ENCODE peak calls at places on chromosome 22, in seven cellular contexts. P is OCI-LY7, O is GM23338, D is HCT116, T is PC-3, S is SK-N-SH, A is MM.1S. E is an unnamed sample. For H3K4me1, the result is how much of the 10 kb centered on the place peaks cover.

GRCh38 chr22:46009730-46010129 is 32.8 kb upstream of the WNT7B start:
- DNase-seq in P (no peak), O (no peak), D (no peak), T (no peak), S (no peak), A (peak), E (no peak)

GRCh38 chr22:46726986-46727317 is 11.1 kb downstream of the CERK start:
- DNase-seq in P (no peak), O (no peak), D (no peak), T (no peak), S (no peak), A (no peak), E (no peak)

GRCh38 chr22:30275625-30276024 is 9.0 kb upstream of the OSM start:
- DNase-seq in P (peak), O (no peak), D (no peak), T (no peak), S (no peak), A (no peak), E (no peak)

GRCh38 chr22:46746620-46747019 is 8.6 kb upstream of the CERK start:
- DNase-seq in P (no peak), O (no peak), D (no peak), T (no peak), S (no peak), A (no peak), E (no peak)

GRCh38 chr22:29071261-29072045 is 1.4 kb upstream of the KREMEN1 start:
- DNase-seq in P (no peak), O (peak), D (no peak), T (peak), S (no peak), A (peak), E (peak)

GRCh38 chr22:30829901-30830550 is 135.4 kb downstream of the OSBP2 start:
- DNase-seq in P (no peak), O (no peak), D (peak), T (peak), S (no peak), A (no peak), E (no peak)

GRCh38 chr22:33472462-33473344 is 414.5 kb upstream of the SYN3 start:
- DNase-seq in P (no peak), O (no peak), D (no peak), T (no peak), S (no peak), A (peak), E (no peak)

GRCh38 chr22:40855960-40856512 is 403 bp downstream of the ST13 start:
- DNase-seq in P (peak), O (peak), D (no peak), T (no peak), S (peak), A (peak), E (peak)

GRCh38 chr22:22738959-22739585 is 94.7 kb downstream of the GGTLC2 start:
- DNase-seq in P (no peak), O (no peak), D (no peak), T (no peak), S (no peak), A (no peak), E (no peak)

GRCh38 chr22:31036671-31037550 is 44.2 kb upstream of the SMTN start:
- DNase-seq in P (no peak), O (no peak), D (no peak), T (peak), S (no peak), A (no peak), E (no peak)

GRCh38 chr22:22902247-22902962 is 14.8 kb downstream of the IGLL5 start:
- DNase-seq in P (no peak), O (no peak), D (no peak), T (no peak), S (no peak), A (no peak), E (no peak)

GRCh38 chr22:42077486-42078125 is 1.9 kb upstream of the SMDT1 start:
- DNase-seq in P (no peak), O (no peak), D (no peak), T (no peak), S (no peak), A (no peak), E (no peak)
- H3K4me1 ChIP-seq in P (under half), O (under half), D (under half), T (under half), S (under half), A (under half), E (under half)

DNA sequence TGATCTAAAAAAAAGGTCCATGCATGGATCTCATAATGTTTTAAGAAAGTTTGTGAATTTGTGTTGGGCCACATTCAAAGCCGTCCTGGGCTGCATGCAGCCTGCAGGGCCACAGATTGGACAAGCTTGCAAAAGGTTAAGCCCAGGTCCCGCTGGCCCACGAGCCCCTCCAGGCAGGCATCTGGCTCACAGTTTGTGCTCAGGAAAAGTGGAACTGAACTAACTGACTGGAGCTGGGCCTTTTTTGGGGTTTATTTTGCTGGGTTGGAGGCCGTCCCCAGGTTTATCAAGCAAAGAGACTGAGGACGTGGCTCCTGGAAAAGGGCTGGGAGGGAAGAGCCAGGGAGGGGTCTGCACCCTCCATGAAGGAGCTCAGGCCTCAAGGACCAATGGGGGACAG is 32.1 kb upstream of the BAIAP2L2 start:
- DNase-seq in P (no peak), O (no peak), D (no peak), T (no peak), S (no peak), A (no peak), E (no peak)
- TF ChIP-seq EZH2phosphoT487 in P (no peak), O (no peak), D (no peak), T (no peak), S (no peak), A (no peak), E (no peak)

DNA sequence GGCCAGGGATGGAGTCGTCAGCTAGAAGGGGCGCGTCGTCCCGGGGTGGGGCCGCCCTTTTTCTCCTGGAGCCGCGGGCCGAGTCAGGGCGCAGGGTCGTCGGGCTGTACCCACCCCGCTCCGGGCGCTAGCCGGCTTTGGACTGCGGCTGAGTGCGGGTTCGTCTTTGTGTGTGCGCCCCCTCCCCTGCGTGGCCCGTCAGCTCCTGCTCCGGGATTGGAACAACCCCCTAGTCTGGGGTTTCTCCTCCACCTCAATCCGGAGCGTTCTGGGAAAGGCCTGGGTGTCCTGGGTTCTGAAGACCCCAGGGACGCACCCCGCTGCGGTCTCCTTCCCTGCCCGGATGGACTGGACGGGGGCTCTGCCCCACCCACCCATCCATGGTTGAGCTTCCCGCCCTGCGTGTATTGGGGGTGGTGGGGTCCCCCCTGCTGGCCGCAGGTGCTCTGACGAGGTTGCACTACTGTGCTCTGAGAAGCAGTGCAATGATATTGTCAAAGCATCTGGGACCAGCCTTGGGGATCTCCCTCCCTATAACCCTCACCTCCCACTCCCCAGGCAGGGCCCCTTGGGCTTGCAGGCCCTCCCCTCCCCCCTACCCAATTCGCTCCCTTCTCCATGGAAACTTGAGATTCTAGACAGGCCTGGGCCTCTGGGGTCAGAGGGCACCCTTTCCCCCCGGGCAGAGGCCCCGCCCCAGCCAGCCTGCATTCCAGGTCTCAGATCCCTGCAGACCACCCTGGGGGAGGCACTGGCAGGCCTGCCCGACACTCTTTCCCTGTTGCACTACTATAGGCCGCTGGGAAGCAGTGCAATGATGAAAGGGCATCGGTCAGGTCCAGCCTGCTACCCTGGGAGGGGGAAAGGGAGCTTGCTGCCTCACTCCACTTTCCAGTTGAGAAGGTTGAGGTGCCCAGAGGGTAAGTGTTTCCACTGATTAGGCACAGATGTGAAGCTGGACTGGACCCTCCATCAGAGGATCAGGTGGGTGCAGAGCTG is 10.7 kb downstream of the SDF2L1 start:
- DNase-seq in P (peak), O (peak), D (no peak), T (no peak), S (no peak), A (no peak), E (peak)
- H3K4me1 ChIP-seq in P (under half), O (under half), D (under half), T (under half), S (under half), A (under half), E (under half)

GRCh38 chr22:24146190-24146616 is 35.1 kb upstream of the SUSD2 start:
- DNase-seq in P (peak), O (peak), D (no peak), T (peak), S (peak), A (peak), E (peak)

GRCh38 chr22:24146791-24147353 is 34.4 kb upstream of the SUSD2 start:
- DNase-seq in P (no peak), O (peak), D (no peak), T (no peak), S (peak), A (peak), E (peak)

GRCh38 chr22:24144471-24145115 is 36.7 kb upstream of the SUSD2 start:
- DNase-seq in P (no peak), O (no peak), D (no peak), T (no peak), S (no peak), A (no peak), E (no peak)

GRCh38 chr22:24144056-24144455 is 37.2 kb upstream of the SUSD2 start:
- DNase-seq in P (no peak), O (no peak), D (no peak), T (no peak), S (no peak), A (no peak), E (no peak)

GRCh38 chr22:24145446-24146189 is 35.7 kb upstream of the SUSD2 start:
- DNase-seq in P (no peak), O (no peak), D (no peak), T (no peak), S (no peak), A (no peak), E (no peak)
- TF ChIP-seq EZH2phosphoT487 in P (no peak), O (no peak), D (no peak), T (no peak), S (no peak), A (no peak), E (no peak)

GRCh38 chr22:20434264-20434751 is 3.3 kb downstream of the SCARF2 start:
- DNase-seq in P (no peak), O (no peak), D (no peak), T (no peak), S (no peak), A (no peak), E (no peak)
- H3K4me1 ChIP-seq in P (under half), O (under half), D (under half), T (under half), S (under half), A (under half), E (under half)

E was measured in neural progenitor cell.